ENCODE peak calls at places on chromosome 5, in four cellular contexts. Y is stimulated activated CD4-positive, alpha-beta T cell treated with anti-CD3 and anti-CD28 coated beads, Interleukin-1b, Interleukin-23, amount 100 ng/mL, for 24 hours; U is cerebellum; K is KG1. Z is an unnamed sample.

GRCh38 chr5:166073921-166074838 is 2217.3 kb upstream of the WWC1 start:
- DNase-seq in Y (no peak), U (no peak), K (no peak), Z (no peak)

GRCh38 chr5:22372376-22372775 is 480.8 kb downstream of the CDH12 start:
- DNase-seq in Y (no peak), U (no peak), K (no peak), Z (no peak)

GRCh38 chr5:73446631-73447233 is 1.8 kb downstream of the FOXD1 start:
- DNase-seq in Y (no peak), U (no peak), K (no peak), Z (no peak)

GRCh38 chr5:55497712-55498111 is 37.1 kb downstream of the PLPP1 start:
- DNase-seq in Y (no peak), U (peak; percentile 30), K (no peak), Z (no peak)

GRCh38 chr5:107218457-107219193 is 452.1 kb downstream of the EFNA5 start:
- DNase-seq in Y (no peak), U (no peak), K (no peak), Z (peak; percentile 17)

GRCh38 chr5:176740131-176740701 is 70.1 kb upstream of the UNC5A start:
- DNase-seq in Y (no peak), U (no peak), K (no peak), Z (no peak)

GRCh38 chr5:156258934-156259333 is 68.0 kb upstream of the SGCD start:
- DNase-seq in Y (no peak), U (no peak), K (no peak), Z (no peak)

GRCh38 chr5:56457887-56458451 is 224.8 kb upstream of the ANKRD55 start:
- DNase-seq in Y (no peak), U (peak; percentile 78), K (no peak), Z (no peak)

GRCh38 chr5:55421074-55421529 is 113.3 kb downstream of the MTREX start:
- DNase-seq in Y (no peak), U (no peak), K (no peak), Z (no peak)

GRCh38 chr5:65127181-65127901 is 354.4 kb downstream of the ADAMTS6 start:
- DNase-seq in Y (no peak), U (no peak), K (no peak), Z (no peak)

GRCh38 chr5:67383451-67383850 is 186.9 kb upstream of the CD180 start:
- DNase-seq in Y (no peak), U (no peak), K (no peak), Z (no peak)

GRCh38 chr5:126444137-126444536 is 20.9 kb downstream of the GRAMD2B start:
- DNase-seq in Y (no peak), U (no peak), K (no peak), Z (no peak)

GRCh38 chr5:32020271-32020670 is 153.8 kb downstream of the GOLPH3 start:
- DNase-seq in Y (no peak), U (no peak), K (no peak), Z (no peak)

GRCh38 chr5:175867587-175868347 is 3.6 kb upstream of the CPLX2 start:
- DNase-seq in Y (no peak), U (peak; percentile 89), K (no peak), Z (peak; percentile 19)

GRCh38 chr5:54881286-54882005 is 103.9 kb downstream of the ESM1 start:
- DNase-seq in Y (no peak), U (no peak), K (no peak), Z (no peak)

GRCh38 chr5:67206381-67207328 is 10.1 kb upstream of the CD180 start:
- DNase-seq in Y (no peak), U (no peak), K (peak; percentile 43), Z (no peak)

GRCh38 chr5:123412206-123412605 is 11.0 kb downstream of the CEP120 start:
- DNase-seq in Y (no peak), U (no peak), K (no peak), Z (no peak)

GRCh38 chr5:756865-757345 is 27.6 kb downstream of the ZDHHC11B start:
- DNase-seq in Y (no peak), U (no peak), K (no peak), Z (no peak)

GRCh38 chr5:40052812-40053211 is 626.9 kb upstream of the PTGER4 start:
- DNase-seq in Y (no peak), U (no peak), K (no peak), Z (no peak)

GRCh38 chr5:97019435-97020117 is 83.7 kb downstream of the LNPEP start:
- DNase-seq in Y (no peak), U (no peak), K (no peak), Z (no peak)

GRCh38 chr5:65483474-65484346 is 2.0 kb upstream of the ADAMTS6 start:
- DNase-seq in Y (no peak), U (peak; percentile 13), K (peak; percentile 6), Z (no peak)

GRCh38 chr5:98772415-98773213 is 849 bp upstream of the RGMB start:
- DNase-seq in Y (no peak), U (peak; percentile 75), K (no peak), Z (no peak)

GRCh38 chr5:57258052-57258451 is 84.2 kb downstream of the GPBP1 start:
- DNase-seq in Y (no peak), U (no peak), K (no peak), Z (no peak)

GRCh38 chr5:154628685-154629084 is 126.5 kb upstream of the LARP1 start:
- DNase-seq in Y (no peak), U (no peak), K (no peak), Z (no peak)

GRCh38 chr5:473344-474192 is 30.6 kb downstream of the EXOC3 start:
- DNase-seq in Y (no peak), U (peak; percentile 44), K (peak; percentile 23), Z (no peak)

GRCh38 chr5:127536687-127537086 is 19.2 kb downstream of the PRRC1 start:
- DNase-seq in Y (no peak), U (no peak), K (no peak), Z (no peak)

GRCh38 chr5:87009146-87009545 is 258.5 kb upstream of the RASA1 start:
- DNase-seq in Y (no peak), U (no peak), K (no peak), Z (no peak)

GRCh38 chr5:73273379-73274050 is 100.5 kb downstream of the TMEM174 start:
- DNase-seq in Y (no peak), U (no peak), K (no peak), Z (no peak)

GRCh38 chr5:141850183-141850768 is 27.9 kb downstream of the PCDH1 start:
- DNase-seq in Y (peak; percentile 11), U (peak; percentile 62), K (no peak), Z (no peak)

GRCh38 chr5:10019236-10019635 is 230.5 kb downstream of the ATPSCKMT start:
- DNase-seq in Y (no peak), U (no peak), K (no peak), Z (no peak)

GRCh38 chr5:141039061-141039460 is 12.1 kb upstream of the PCDHB1 start:
- DNase-seq in Y (no peak), U (no peak), K (no peak), Z (no peak)

Z was measured in HL-60.